ENCODE peak calls at places on chromosomes 16 and 17, in eight cellular contexts. Q, O, S, N, Z, E, C and G are unnamed samples.
A peak's percentile ranks its signal among the peaks of the same experiment; 100 is the strongest.

GRCh38 chr17:19647697-19648474 is 665 bp upstream of the ALDH3A2 start:
- DNase-seq in Q (peak; percentile 58), O (peak; percentile 85), S (peak; percentile 73), N (peak; percentile 20), Z (peak; percentile 52), E (peak; percentile 78), C (peak; percentile 69), G (no peak)

GRCh38 chr16:47965439-47965838 is 190.4 kb downstream of the ABCC12 start:
- DNase-seq in Q (no peak), O (peak; percentile 21), S (no peak), N (no peak), Z (no peak), E (peak; percentile 6), C (peak; percentile 88), G (peak; percentile 15)

GRCh38 chr16:19130385-19130784 is 16.6 kb downstream of the ITPRIPL2 start:
- DNase-seq in Q (no peak), O (no peak), S (no peak), N (no peak), Z (no peak), E (no peak), C (no peak), G (no peak)

GRCh38 chr16:64012166-64012565 is 1109.7 kb downstream of the CDH11 start:
- DNase-seq in Q (no peak), O (peak; percentile 7), S (no peak), N (no peak), Z (no peak), E (peak; percentile 1), C (no peak), G (no peak)

GRCh38 chr17:4229627-4230026 is 34.2 kb downstream of the ANKFY1 start:
- DNase-seq in Q (no peak), O (peak; percentile 65), S (peak; percentile 19), N (no peak), Z (no peak), E (peak; percentile 94), C (no peak), G (no peak)

GRCh38 chr16:75460441-75460840 is 4.0 kb downstream of the TMEM170A start:
- DNase-seq in Q (no peak), O (peak; percentile 20), S (no peak), N (no peak), Z (no peak), E (no peak), C (peak; percentile 36), G (no peak)

GRCh38 chr17:39402279-39402889 is 958 bp upstream of the FBXL20 start:
- DNase-seq in Q (peak; percentile 90), O (peak; percentile 94), S (peak; percentile 95), N (peak; percentile 78), Z (peak; percentile 94), E (peak; percentile 95), C (peak; percentile 99), G (peak; percentile 87)

GRCh38 chr17:41538565-41538991 is 10.5 kb upstream of the KRT19 start:
- DNase-seq in Q (no peak), O (no peak), S (peak; percentile 52), N (no peak), Z (no peak), E (no peak), C (peak; percentile 35), G (no peak)

GRCh38 chr17:59366040-59366757 is 34.7 kb downstream of the YPEL2 start:
- DNase-seq in Q (no peak), O (peak; percentile 62), S (peak; percentile 49), N (no peak), Z (no peak), E (no peak), C (peak; percentile 93), G (no peak)

GRCh38 chr16:49675417-49675816 is 180.5 kb downstream of the ZNF423 start:
- DNase-seq in Q (no peak), O (no peak), S (no peak), N (no peak), Z (no peak), E (no peak), C (no peak), G (no peak)

GRCh38 chr16:10828851-10829331 is 10.3 kb upstream of the TVP23A start:
- DNase-seq in Q (no peak), O (peak; percentile 60), S (peak; percentile 75), N (no peak), Z (no peak), E (peak; percentile 83), C (peak; percentile 30), G (no peak)

GRCh38 chr17:5798104-5798503 is 213.8 kb upstream of the NLRP1 start:
- DNase-seq in Q (no peak), O (no peak), S (no peak), N (no peak), Z (no peak), E (no peak), C (peak; percentile 39), G (no peak)

GRCh38 chr17:81641825-81642489 is 5.0 kb downstream of the TSPAN10 start:
- DNase-seq in Q (no peak), O (peak; percentile 36), S (peak; percentile 39), N (no peak), Z (no peak), E (peak; percentile 71), C (no peak), G (no peak)

GRCh38 chr17:77738666-77739531 is 219.6 kb upstream of the TNRC6C start:
- DNase-seq in Q (no peak), O (no peak), S (no peak), N (no peak), Z (no peak), E (no peak), C (no peak), G (no peak)

GRCh38 chr17:48611681-48612455 is 1.1 kb upstream of the HOXB7 start:
- DNase-seq in Q (no peak), O (no peak), S (no peak), N (no peak), Z (no peak), E (no peak), C (peak; percentile 72), G (no peak)

GRCh38 chr16:79823644-79824043 is 223.1 kb upstream of the MAF start:
- DNase-seq in Q (no peak), O (no peak), S (no peak), N (no peak), Z (no peak), E (no peak), C (no peak), G (no peak)

GRCh38 chr17:74126179-74126900 is 77.1 kb upstream of the RPL38 start:
- DNase-seq in Q (no peak), O (no peak), S (no peak), N (no peak), Z (no peak), E (no peak), C (no peak), G (no peak)

GRCh38 chr16:82936941-82937551 is 310.3 kb downstream of the CDH13 start:
- DNase-seq in Q (peak; percentile 6), O (peak; percentile 83), S (no peak), N (no peak), Z (no peak), E (peak; percentile 5), C (no peak), G (no peak)

DNA sequence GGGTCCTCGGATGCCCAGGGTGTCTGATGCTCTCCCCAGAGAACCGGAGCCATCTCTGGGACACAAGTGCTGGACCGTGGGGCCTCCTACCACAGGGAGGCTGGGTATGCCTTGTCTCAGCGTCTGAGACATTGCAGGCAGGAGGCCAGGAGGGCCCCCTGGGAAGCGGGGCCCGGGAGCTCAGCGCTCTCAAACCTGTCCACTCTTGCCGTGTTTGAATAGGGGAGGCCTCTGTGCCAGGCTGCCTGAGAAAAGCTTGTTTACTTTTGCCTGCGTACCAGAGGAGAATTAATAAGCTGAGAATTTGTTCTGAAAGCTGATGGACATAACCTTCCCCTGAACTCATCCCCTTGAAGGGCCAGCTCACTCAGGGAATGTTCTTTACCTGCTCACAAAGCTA is 163.8 kb downstream of the NTN1 start:
- DNase-seq in Q (no peak), O (no peak), S (no peak), N (no peak), Z (no peak), E (no peak), C (no peak), G (no peak)
- TF ChIP-seq CTCF in Q (no peak), O (no peak), S (no peak), N (no peak), Z (no peak), E (no peak), C (no peak), G (no peak)

GRCh38 chr17:75183999-75184884 is 1.5 kb upstream of the SUMO2 start:
- DNase-seq in Q (no peak), O (no peak), S (no peak), N (no peak), Z (no peak), E (no peak), C (no peak), G (no peak)

GRCh38 chr17:75181608-75182318 is 996 bp downstream of the SUMO2 start:
- DNase-seq in Q (no peak), O (peak; percentile 41), S (peak; percentile 35), N (no peak), Z (peak; percentile 45), E (no peak), C (peak; percentile 39), G (no peak)

GRCh38 chr17:75181110-75181509 is 1.6 kb downstream of the SUMO2 start:
- DNase-seq in Q (no peak), O (no peak), S (no peak), N (no peak), Z (no peak), E (no peak), C (no peak), G (no peak)

GRCh38 chr17:75182569-75183436 is at the start of gene SUMO2:
- DNase-seq in Q (peak; percentile 98), O (peak; percentile 98), S (peak; percentile 98), N (peak; percentile 91), Z (peak; percentile 99), E (peak; percentile 93), C (peak; percentile 97), G (peak; percentile 92)

DNA sequence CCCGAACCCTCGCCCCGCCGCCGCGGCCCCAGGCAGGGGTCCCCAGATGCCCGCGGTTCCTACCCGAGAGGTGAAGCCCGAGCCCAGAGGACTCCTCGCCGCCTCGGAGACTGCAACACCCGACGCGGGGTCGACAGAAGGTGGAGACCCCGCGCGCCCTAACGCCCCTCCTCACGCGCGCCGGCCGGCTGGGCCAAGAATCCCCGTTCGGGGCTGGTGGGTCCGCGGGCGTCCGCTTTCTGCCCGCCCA is 515 bp downstream of the SUMO2 start:
- DNase-seq in Q (no peak), O (no peak), S (no peak), N (peak; percentile 16), Z (no peak), E (no peak), C (no peak), G (peak; percentile 18)
- TF ChIP-seq CTCF in Q (no peak), O (no peak), S (no peak), N (peak; percentile 29), Z (no peak), E (no peak), C (no peak), G (no peak)

GRCh38 chr16:4345439-4346204 is 5.5 kb downstream of the PAM16 start:
- DNase-seq in Q (no peak), O (no peak), S (no peak), N (no peak), Z (no peak), E (no peak), C (no peak), G (no peak)
- TF ChIP-seq CTCF in Q (no peak), O (no peak), S (no peak), N (no peak), Z (no peak), E (no peak), C (no peak), G (no peak)

DNA sequence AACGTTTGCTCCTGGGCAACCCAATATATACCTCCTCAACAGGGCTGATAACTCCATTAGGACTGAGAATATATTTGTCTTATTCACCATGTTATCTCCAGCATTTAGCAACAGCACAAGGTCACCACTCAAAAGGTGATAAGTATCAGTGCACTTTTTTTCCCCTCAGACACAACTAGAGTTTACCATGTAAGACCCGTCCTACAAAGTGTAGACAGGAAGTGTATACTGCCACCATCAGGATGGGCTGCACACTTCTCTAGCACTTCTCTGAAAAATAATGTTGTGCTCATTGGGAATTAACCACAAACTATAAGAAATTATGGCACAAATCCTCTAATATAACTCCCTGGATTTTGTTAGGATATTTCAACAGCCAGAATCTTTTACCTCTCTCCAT is 5.7 kb upstream of the VAT1L start:
- DNase-seq in Q (no peak), O (peak; percentile 64), S (no peak), N (no peak), Z (no peak), E (peak; percentile 46), C (peak; percentile 28), G (no peak)
- TF ChIP-seq CTCF in Q (no peak), O (peak; percentile 69), S (peak; percentile 46), N (peak; percentile 32), Z (peak; percentile 10), E (peak; percentile 48), C (peak; percentile 67), G (peak; percentile 40)